ENCODE peak calls at places on chromosomes 6 and 20, in ten cellular contexts. O, T, Y, I, C, V, L, B, J and D are unnamed samples.

GRCh38 chr6:112311950-112312547 is 35.1 kb upstream of the RFPL4B start:
- DNase-seq in C (no peak), Y (peak), V (peak), J (peak), T (no peak), B (peak), I (no peak), L (no peak), O (no peak), D (peak)

GRCh38 chr6:30600576-30600975 is 16.5 kb downstream of the PPP1R10 start:
- DNase-seq in Y (no peak), V (no peak), O (no peak), C (peak), J (no peak), L (no peak), T (no peak), I (no peak), B (no peak), D (no peak)

GRCh38 chr6:105677671-105678475 is 275.0 kb upstream of the PREP start:
- DNase-seq in I (no peak), L (no peak), B (no peak), T (peak), O (no peak), Y (no peak), J (peak), V (no peak), C (no peak), D (no peak)

GRCh38 chr20:364905-365794 is 15.4 kb upstream of the TRIB3 start:
- DNase-seq in O (no peak), L (no peak), C (no peak), T (peak), I (no peak), J (peak), Y (peak), B (peak), V (no peak), D (no peak)

GRCh38 chr6:12371641-12372146 is 81.5 kb downstream of the EDN1 start:
- DNase-seq in T (peak), O (no peak), I (no peak), B (no peak), V (no peak), J (peak), Y (no peak), L (peak), C (no peak), D (no peak)

GRCh38 chr6:99790679-99791078 is 184.0 kb downstream of the PRDM13 start:
- DNase-seq in B (peak), T (no peak), L (no peak), J (peak), I (no peak), Y (no peak), C (no peak), O (no peak), V (no peak), D (no peak)

GRCh38 chr6:104682722-104683643 is 176.7 kb downstream of the HACE1 start:
- DNase-seq in Y (peak), J (peak), B (peak), C (peak), T (peak), L (no peak), I (no peak), V (peak), O (peak), D (peak)

GRCh38 chr20:15253431-15253830 is 916.0 kb upstream of the FLRT3 start:
- DNase-seq in V (no peak), O (no peak), L (no peak), Y (no peak), T (no peak), I (no peak), J (no peak), C (no peak), B (no peak), D (no peak)

GRCh38 chr20:47358052-47358671 is 1.7 kb upstream of the ZMYND8 start:
- DNase-seq in C (no peak), V (no peak), Y (no peak), L (no peak), I (no peak), O (no peak), T (no peak), J (no peak), B (peak), D (no peak)

GRCh38 chr6:75843401-75843800 is 94.4 kb downstream of the MYO6 start:
- DNase-seq in L (no peak), B (no peak), Y (no peak), O (no peak), I (no peak), C (no peak), J (no peak), V (no peak), T (no peak), D (no peak)

GRCh38 chr20:19022791-19023448 is 189.5 kb upstream of the SLC24A3 start:
- DNase-seq in O (no peak), T (no peak), C (no peak), V (no peak), L (no peak), J (no peak), B (peak), I (no peak), Y (no peak), D (no peak)
- H3K4me3 ChIP-seq in O (no peak), T (no peak), C (no peak), V (no peak), L (no peak), J (no peak), B (no peak), I (no peak), Y (no peak), D (no peak)

DNA sequence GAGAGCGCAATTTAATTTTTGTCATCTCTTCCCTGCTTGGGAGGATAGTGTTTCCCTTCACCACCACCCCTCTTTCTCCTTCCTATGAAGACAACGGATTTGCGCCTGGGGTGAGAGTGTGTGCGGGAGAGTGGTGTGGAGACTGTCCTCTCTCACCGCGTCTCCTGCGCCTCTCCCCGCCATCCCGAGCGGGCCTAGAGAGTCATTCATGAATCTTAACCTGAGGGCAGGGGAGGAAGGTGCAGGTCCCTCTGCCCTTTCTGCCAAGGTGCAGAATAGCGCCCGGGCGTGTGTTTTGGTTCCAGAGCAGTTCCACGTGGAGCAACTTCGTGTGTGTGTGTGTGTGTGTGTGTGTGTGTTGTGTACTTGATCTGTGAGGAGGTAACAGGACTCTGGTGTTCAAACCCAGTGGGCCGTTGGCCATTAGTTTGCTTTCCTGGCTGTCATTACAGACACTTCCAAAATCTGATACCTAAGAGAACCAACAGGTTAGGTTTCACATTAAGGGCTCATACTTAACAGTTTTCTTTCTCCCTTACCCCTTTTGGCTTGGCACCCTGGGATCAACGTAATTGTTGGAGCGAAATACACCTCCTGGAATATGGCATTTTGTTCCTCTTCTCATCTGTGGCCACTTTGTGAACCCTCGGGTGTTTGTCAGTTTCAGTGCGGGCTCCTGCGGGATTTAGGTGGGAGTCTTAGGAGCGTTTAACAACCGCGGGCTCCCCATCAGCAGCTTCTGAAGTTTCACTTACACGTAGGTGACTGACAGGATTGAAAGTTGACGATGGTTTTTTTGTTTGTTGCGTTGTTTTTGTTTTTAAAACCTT is 1.8 kb downstream of the EYA4 start:
- DNase-seq in O (no peak), L (no peak), T (no peak), J (no peak), B (no peak), V (peak), I (no peak), Y (no peak), C (no peak), D (no peak)
- H3K4me3 ChIP-seq in O (no peak), L (peak), T (peak), J (peak), B (no peak), V (peak), I (peak), Y (peak), C (peak), D (no peak)

GRCh38 chr6:169653691-169654090 is 48.1 kb downstream of the WDR27 start:
- DNase-seq in B (no peak), Y (no peak), O (no peak), J (no peak), T (no peak), L (no peak), C (no peak), I (no peak), V (no peak), D (no peak)
- H3K4me3 ChIP-seq in B (no peak), Y (no peak), O (no peak), J (no peak), T (no peak), L (no peak), C (no peak), I (no peak), V (no peak), D (no peak)

GRCh38 chr20:62217913-62218773 is 1.9 kb downstream of the HRH3 start:
- DNase-seq in L (no peak), T (no peak), V (no peak), Y (no peak), J (no peak), C (no peak), O (no peak), B (no peak), I (no peak), D (no peak)

GRCh38 chr20:62222266-62222850 is 2.3 kb upstream of the HRH3 start:
- DNase-seq in Y (no peak), V (no peak), O (no peak), C (no peak), B (no peak), T (no peak), I (no peak), L (no peak), J (no peak), D (no peak)

GRCh38 chr20:62220666-62221568 is 839 bp upstream of the HRH3 start:
- DNase-seq in V (no peak), J (no peak), T (no peak), L (no peak), C (no peak), Y (no peak), B (no peak), O (no peak), I (no peak), D (no peak)

GRCh38 chr20:62219101-62219991 is 732 bp downstream of the HRH3 start:
- DNase-seq in I (no peak), V (no peak), Y (no peak), T (no peak), J (peak), O (no peak), C (no peak), B (no peak), L (no peak), D (no peak)

DNA sequence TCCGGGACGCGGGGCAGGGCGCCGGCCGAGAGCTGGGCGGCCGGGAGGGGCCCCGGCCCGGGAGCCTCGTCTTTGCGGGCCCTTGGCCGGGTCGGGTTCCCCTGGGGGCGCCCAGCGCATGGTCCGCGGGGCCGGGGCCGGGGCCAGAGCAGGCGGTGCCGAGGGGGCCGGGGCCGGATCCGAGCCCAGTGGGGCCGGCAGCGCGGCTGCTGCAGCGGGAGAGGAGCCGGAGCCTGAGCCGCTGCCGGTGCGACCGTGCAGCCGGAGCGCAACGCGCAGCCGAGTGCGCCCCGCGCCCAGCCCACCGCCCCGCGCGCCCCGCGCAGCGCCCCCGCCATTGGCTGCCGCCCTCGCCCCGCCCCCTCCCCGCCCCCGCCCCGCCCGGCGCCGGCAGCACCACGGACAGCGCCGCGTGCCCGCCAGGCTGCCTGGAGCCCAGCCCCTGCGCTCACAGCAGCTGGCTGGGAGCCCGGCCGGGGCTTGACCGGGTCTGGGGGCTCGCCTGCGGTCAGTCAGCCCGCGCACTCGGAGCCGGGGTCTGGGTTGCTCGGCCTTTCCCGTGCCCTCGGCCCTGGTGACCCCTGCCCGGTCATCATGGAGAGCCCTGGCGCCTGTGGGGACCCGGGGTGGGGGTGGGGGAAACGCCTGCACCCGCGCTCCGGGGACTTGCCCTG is at the start of gene HRH3:
- DNase-seq in Y (peak), I (no peak), J (peak), O (peak), T (peak), V (peak), L (no peak), B (peak), C (peak), D (no peak)
- H3K4me3 ChIP-seq in Y (peak), I (no peak), J (peak), O (no peak), T (no peak), V (no peak), L (no peak), B (no peak), C (peak), D (no peak)

DNA sequence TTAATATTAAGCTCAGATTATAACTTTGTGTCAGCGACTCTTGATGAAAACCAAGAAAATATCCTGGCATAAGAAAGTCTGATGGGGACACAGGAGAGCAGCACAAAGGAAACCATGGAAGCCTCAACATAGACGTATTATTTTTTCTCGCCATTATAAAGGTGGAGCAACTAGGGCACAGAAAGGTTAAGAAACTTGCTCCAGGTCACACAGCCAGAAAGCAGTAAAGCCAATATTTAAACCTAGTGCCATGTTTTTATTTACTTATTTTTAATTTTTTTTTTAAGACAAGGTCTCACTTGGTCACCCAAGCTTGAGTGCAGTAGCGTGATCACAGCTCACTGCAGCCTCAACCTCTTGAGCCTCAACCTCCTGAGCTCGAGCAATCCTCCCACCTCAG is 259.3 kb downstream of the PREX1 start:
- DNase-seq in T (no peak), O (no peak), Y (no peak), B (no peak), V (no peak), C (no peak), I (no peak), J (no peak), L (no peak), D (no peak)
- H3K4me3 ChIP-seq in T (no peak), O (no peak), Y (no peak), B (no peak), V (no peak), C (no peak), I (no peak), J (no peak), L (no peak), D (no peak)

GRCh38 chr6:168083142-168083885 is 4.3 kb upstream of the FRMD1 start:
- DNase-seq in V (no peak), Y (no peak), O (peak), T (no peak), J (no peak), L (no peak), I (no peak), B (no peak), C (no peak), D (no peak)
- H3K4me3 ChIP-seq in V (no peak), Y (no peak), O (no peak), T (no peak), J (no peak), L (no peak), I (no peak), B (no peak), C (no peak), D (no peak)

DNA sequence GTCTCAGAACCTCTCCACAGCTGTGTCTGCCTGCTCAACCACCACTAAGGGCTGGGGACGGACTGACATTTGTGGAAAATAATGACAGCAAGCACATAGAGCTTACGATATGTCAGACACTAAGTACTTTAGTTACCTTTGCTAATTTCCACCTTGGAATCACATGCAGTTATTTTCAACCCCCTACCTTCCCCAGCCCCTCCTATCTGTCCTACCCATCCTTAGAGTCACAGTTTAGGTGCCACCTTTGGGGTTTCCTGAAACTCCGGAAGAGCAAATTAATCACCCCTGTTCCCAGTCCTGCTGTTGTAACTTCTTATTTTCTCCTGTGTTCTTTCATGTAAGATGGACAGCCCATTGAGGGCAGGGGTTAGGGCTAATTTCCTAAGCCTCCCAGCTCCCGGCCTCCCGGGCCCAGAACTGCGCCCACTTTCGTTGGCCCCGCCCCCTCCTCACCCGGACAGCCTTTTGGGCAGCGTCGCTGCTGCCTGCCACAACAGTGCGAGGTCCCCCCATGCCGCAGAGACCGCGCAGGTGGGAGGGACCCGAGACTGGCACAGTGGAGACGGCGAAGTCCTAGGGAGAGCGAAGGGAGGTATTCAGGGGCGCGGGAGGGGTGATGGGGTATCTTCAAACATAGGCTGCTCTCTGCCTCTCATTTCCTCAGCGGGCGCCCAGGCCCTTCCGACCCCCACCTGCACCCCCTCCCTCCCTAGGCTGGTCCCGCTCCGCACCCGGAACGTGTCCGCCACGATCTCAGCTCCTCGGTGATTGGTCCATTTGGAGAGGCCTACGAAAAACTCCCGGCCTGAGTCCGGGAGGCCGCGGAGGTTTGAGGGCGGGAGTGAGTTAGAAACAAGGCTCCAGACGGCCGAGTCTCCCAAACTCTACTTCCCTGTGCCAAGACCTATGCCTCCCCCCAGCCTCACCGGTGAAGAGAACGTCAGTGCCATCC is 1.1 kb downstream of the DDAH2 start:
- DNase-seq in I (no peak), Y (no peak), L (no peak), C (no peak), T (no peak), V (peak), O (peak), J (no peak), B (peak), D (peak)
- H3K4me3 ChIP-seq in I (peak), Y (peak), L (peak), C (peak), T (peak), V (no peak), O (no peak), J (no peak), B (peak), D (no peak)

DNA sequence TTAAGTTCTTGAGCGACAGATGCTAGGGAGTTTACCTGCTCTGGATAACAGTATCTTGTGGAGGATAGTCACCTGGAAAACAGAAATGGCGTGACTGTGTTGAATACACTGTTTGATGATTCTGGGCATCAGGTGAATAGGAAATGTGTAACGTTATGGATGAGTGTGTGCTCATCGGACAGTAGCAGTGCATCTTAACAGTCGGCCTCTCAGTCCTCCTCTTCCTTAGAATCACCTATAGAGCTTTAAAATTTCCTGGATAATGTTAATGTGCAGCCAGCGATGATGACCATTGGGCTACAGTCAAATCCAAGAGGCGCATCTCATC is 217.7 kb downstream of the OR2B2 start:
- DNase-seq in V (no peak), L (no peak), J (no peak), I (no peak), T (no peak), C (no peak), B (no peak), Y (no peak), O (no peak), D (no peak)
- H3K4me3 ChIP-seq in V (no peak), L (peak), J (peak), I (no peak), T (no peak), C (peak), B (peak), Y (no peak), O (no peak), D (peak)

GRCh38 chr20:24756292-24757025 is 192.6 kb upstream of the CST7 start:
- DNase-seq in O (no peak), Y (no peak), T (no peak), V (no peak), J (no peak), B (no peak), I (no peak), L (no peak), C (no peak), D (no peak)
- H3K4me3 ChIP-seq in O (no peak), Y (no peak), T (no peak), V (no peak), J (no peak), B (no peak), I (no peak), L (no peak), C (no peak), D (no peak)